ENCODE peak calls at places on chromosomes 3 and 15, in ten cellular contexts. O, N, U, A, T, H, Z, C, B and W are unnamed samples.

GRCh38 chr3:150216041-150216811 is 191.9 kb upstream of the TSC22D2 start:
- DNase-seq in O (peak), N (peak), U (peak), A (peak), T (no peak), H (no peak), Z (peak), C (peak), B (peak), W (peak)

GRCh38 chr3:170749185-170749584 is 120.8 kb downstream of the RPL22L1 start:
- DNase-seq in O (no peak), N (no peak), U (no peak), A (no peak), T (no peak), H (no peak), Z (no peak), C (no peak), B (no peak), W (no peak)

GRCh38 chr3:16369885-16370284 is 104.9 kb downstream of the OXNAD1 start:
- DNase-seq in O (no peak), N (no peak), U (peak), A (no peak), T (no peak), H (no peak), Z (peak), C (no peak), B (no peak), W (peak)

GRCh38 chr3:100042577-100042981 is 71.7 kb downstream of the FILIP1L start:
- DNase-seq in O (peak), N (peak), U (peak), A (peak), T (no peak), H (no peak), Z (peak), C (no peak), B (no peak), W (peak)

GRCh38 chr3:160941885-160942494 is 163.2 kb downstream of the B3GALNT1 start:
- DNase-seq in O (peak), N (peak), U (peak), A (peak), T (peak), H (peak), Z (peak), C (peak), B (no peak), W (peak)

GRCh38 chr3:13203398-13204176 is 130.4 kb upstream of the IQSEC1 start:
- DNase-seq in O (no peak), N (no peak), U (no peak), A (no peak), T (no peak), H (no peak), Z (no peak), C (no peak), B (no peak), W (no peak)

GRCh38 chr15:49720221-49720620 is 99.4 kb downstream of the DTWD1 start:
- DNase-seq in O (no peak), N (no peak), U (no peak), A (peak), T (no peak), H (no peak), Z (peak), C (no peak), B (no peak), W (no peak)

GRCh38 chr15:90674476-90674875 is 42.7 kb upstream of the BLM start:
- DNase-seq in O (peak), N (no peak), U (no peak), A (no peak), T (no peak), H (no peak), Z (no peak), C (no peak), B (no peak), W (no peak)

GRCh38 chr3:122564155-122564912 is at the start of the genes DTX3L and PARP9:
- DNase-seq in O (peak), N (peak), U (peak), A (peak), T (peak), H (peak), Z (peak), C (peak), B (peak), W (peak)

GRCh38 chr15:100191161-100191560 is 150.6 kb downstream of the ADAMTS17 start:
- DNase-seq in O (no peak), N (no peak), U (no peak), A (no peak), T (peak), H (no peak), Z (no peak), C (no peak), B (no peak), W (peak)

GRCh38 chr3:70064194-70064787 is 64.8 kb downstream of the SAMMSON start:
- DNase-seq in O (peak), N (peak), U (peak), A (peak), T (no peak), H (no peak), Z (peak), C (peak), B (no peak), W (peak)

GRCh38 chr3:117695321-117695720 is 985.7 kb downstream of the TUSC7 start:
- DNase-seq in O (peak), N (peak), U (peak), A (peak), T (no peak), H (no peak), Z (peak), C (no peak), B (no peak), W (peak)

GRCh38 chr15:30042556-30042955 is 40.2 kb upstream of the GOLGA8J start:
- DNase-seq in O (peak), N (peak), U (peak), A (peak), T (no peak), H (no peak), Z (no peak), C (no peak), B (no peak), W (no peak)

GRCh38 chr3:148975277-148975676 is 16.1 kb upstream of the GYG1 start:
- DNase-seq in O (no peak), N (no peak), U (no peak), A (peak), T (no peak), H (no peak), Z (no peak), C (no peak), B (peak), W (no peak)

GRCh38 chr3:148971819-148972218 is 19.5 kb upstream of the GYG1 start:
- DNase-seq in O (peak), N (peak), U (peak), A (peak), T (peak), H (no peak), Z (peak), C (no peak), B (no peak), W (no peak)

GRCh38 chr3:148970311-148970710 is 21.0 kb upstream of the GYG1 start:
- DNase-seq in O (no peak), N (no peak), U (no peak), A (no peak), T (no peak), H (no peak), Z (no peak), C (peak), B (no peak), W (no peak)

GRCh38 chr3:148974726-148975125 is 16.6 kb upstream of the GYG1 start:
- DNase-seq in O (peak), N (no peak), U (peak), A (peak), T (no peak), H (no peak), Z (no peak), C (no peak), B (no peak), W (no peak)

GRCh38 chr3:148975696-148976095 is 15.6 kb upstream of the GYG1 start:
- DNase-seq in O (no peak), N (no peak), U (no peak), A (no peak), T (no peak), H (no peak), Z (no peak), C (no peak), B (no peak), W (no peak)
- H3K4me3 ChIP-seq in O (no peak), N (no peak), U (no peak), A (no peak), T (no peak), H (no peak), Z (no peak), C (no peak), B (no peak), W (no peak)

GRCh38 chr3:184815046-184815930 is 3.3 kb downstream of the VPS8 start:
- DNase-seq in O (peak), N (peak), U (peak), A (peak), T (no peak), H (peak), Z (peak), C (no peak), B (no peak), W (peak)
- TF ChIP-seq CTCF in O (no peak), N (no peak), U (no peak), A (no peak), T (no peak), H (no peak), Z (no peak), C (no peak), B (no peak), W (no peak)

DNA sequence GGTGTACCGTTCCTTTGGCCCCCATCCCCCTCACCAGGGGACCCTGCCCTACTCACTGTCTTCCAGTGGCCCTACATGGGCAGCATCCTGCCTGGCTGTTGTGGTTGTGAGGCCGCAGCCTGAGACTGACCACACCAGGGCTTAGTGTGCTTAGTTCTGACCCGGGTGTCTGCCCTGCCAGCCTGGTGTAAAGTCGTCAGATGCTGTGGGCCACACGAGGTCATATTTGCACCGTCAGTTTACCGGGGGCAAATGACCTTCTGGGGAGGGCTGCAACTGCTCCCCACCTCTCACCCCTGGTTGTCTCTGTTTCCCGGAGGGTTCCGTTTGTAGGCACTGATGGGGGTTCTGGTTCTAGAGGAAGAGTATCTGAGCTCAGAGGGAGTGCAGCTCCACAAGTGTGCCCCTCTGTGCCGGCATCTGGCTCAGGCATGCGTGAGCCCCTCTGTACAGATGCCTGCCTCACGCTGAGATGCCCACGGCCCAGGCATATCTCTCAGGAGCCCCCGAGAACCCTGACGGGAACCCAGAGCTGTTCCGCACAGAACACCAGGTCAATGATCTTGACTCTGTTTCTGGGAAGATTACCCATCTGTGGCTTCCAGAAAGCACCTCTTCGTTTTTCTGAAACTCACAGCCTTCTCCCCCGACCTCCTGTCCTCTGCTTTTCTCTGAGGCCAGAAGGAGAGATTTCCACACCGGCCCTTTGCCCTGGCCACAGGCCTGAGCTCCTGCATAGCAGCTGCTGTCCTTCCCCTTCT is 19.2 kb downstream of the KLF13 start:
- DNase-seq in O (no peak), N (no peak), U (no peak), A (no peak), T (no peak), H (no peak), Z (no peak), C (no peak), B (peak), W (no peak)
- H3K4me3 ChIP-seq in O (no peak), N (no peak), U (no peak), A (no peak), T (no peak), H (no peak), Z (peak), C (no peak), B (peak), W (no peak)

GRCh38 chr3:140148824-140149390 is 213.9 kb downstream of the CLSTN2 start:
- DNase-seq in O (no peak), N (no peak), U (no peak), A (no peak), T (no peak), H (no peak), Z (no peak), C (no peak), B (no peak), W (no peak)

GRCh38 chr3:140147965-140148490 is 213.0 kb downstream of the CLSTN2 start:
- DNase-seq in O (no peak), N (no peak), U (no peak), A (no peak), T (no peak), H (no peak), Z (no peak), C (peak), B (no peak), W (no peak)

GRCh38 chr3:140151321-140151720 is 216.3 kb downstream of the CLSTN2 start:
- DNase-seq in O (no peak), N (no peak), U (no peak), A (no peak), T (no peak), H (no peak), Z (no peak), C (peak), B (no peak), W (no peak)

GRCh38 chr3:140143670-140144069 is 208.7 kb downstream of the CLSTN2 start:
- DNase-seq in O (no peak), N (no peak), U (no peak), A (no peak), T (no peak), H (no peak), Z (no peak), C (no peak), B (no peak), W (no peak)

DNA sequence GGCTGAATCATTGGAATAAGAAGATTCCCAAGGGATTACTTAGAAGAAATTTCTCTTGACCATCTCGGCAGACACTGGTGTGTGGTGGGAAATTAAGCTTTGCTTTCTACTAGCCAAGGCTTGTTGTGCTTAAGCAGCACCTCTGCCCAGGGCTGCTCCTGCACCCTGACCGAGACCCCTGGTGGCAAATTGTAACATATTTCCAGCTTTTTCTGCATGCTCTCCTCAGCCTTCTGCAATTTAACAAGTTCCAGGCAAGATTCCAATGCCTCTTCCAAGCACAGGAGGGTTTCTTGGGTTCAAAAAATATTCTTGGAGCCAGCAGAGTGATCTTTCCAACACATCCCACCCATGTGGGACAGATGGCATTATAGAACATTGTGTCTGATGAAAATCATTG is 210.5 kb downstream of the CLSTN2 start:
- DNase-seq in O (no peak), N (no peak), U (no peak), A (no peak), T (no peak), H (no peak), Z (no peak), C (no peak), B (no peak), W (no peak)
- TF ChIP-seq CTCF in O (no peak), N (no peak), U (no peak), A (no peak), T (no peak), H (no peak), Z (no peak), C (peak), B (no peak), W (no peak)

DNA sequence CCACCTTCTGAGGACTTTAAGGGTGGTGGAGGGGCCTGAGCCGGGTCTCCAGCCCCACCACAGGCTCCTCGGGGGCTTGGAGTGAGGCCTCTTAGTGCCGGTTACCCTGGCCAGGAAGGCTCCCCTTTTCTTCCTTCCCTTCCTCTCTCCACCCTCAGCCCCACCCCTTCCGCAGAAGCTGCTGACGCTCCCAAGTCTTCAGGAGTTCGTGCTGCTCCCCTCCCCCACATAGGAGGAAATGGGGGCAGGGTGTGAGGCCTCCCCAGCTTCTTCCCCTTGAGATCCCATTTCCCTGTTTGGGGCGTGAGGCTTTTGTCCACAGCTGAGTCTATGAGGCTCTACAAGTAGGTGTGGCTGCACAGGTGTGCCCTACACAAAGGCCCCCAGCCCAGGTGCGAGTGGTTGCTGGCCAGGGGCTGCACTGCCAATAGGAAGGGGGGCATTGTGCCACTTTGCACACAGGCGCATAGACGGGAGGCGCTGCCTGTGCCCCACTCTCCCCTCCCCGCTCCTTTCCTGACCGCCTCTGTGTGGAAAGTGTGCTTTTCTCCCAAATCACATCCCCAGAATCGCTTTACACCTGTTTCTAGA is 912 bp upstream of the CALML4 start:
- DNase-seq in O (no peak), N (no peak), U (no peak), A (no peak), T (peak), H (no peak), Z (no peak), C (no peak), B (peak), W (peak)
- H3K4me3 ChIP-seq in O (no peak), N (no peak), U (no peak), A (no peak), T (no peak), H (no peak), Z (no peak), C (no peak), B (peak), W (peak)

GRCh38 chr3:54870423-54870822 is 57.4 kb downstream of the LRTM1 start:
- DNase-seq in O (peak), N (peak), U (peak), A (peak), T (no peak), H (peak), Z (peak), C (peak), B (no peak), W (peak)
- TF ChIP-seq CTCF in O (peak), N (peak), U (peak), A (peak), T (no peak), H (peak), Z (peak), C (peak), B (peak), W (peak)

GRCh38 chr15:76057332-76058000 is 2.3 kb upstream of the TMEM266 start:
- DNase-seq in O (peak), N (peak), U (peak), A (peak), T (no peak), H (peak), Z (peak), C (peak), B (no peak), W (peak)
- H3K4me3 ChIP-seq in O (peak), N (no peak), U (no peak), A (no peak), T (no peak), H (no peak), Z (peak), C (no peak), B (peak), W (peak)

GRCh38 chr3:19046440-19046839 is 101.9 kb upstream of the KCNH8 start:
- DNase-seq in O (no peak), N (peak), U (peak), A (no peak), T (no peak), H (no peak), Z (no peak), C (no peak), B (no peak), W (no peak)
- TF ChIP-seq CTCF in O (no peak), N (no peak), U (no peak), A (no peak), T (no peak), H (no peak), Z (no peak), C (no peak), B (peak), W (no peak)

GRCh38 chr3:27360113-27361078 is 8.8 kb downstream of the NEK10 start:
- DNase-seq in O (peak), N (peak), U (peak), A (peak), T (no peak), H (no peak), Z (no peak), C (no peak), B (no peak), W (peak)
- H3K4me3 ChIP-seq in O (no peak), N (no peak), U (no peak), A (no peak), T (no peak), H (no peak), Z (no peak), C (no peak), B (no peak), W (no peak)

DNA sequence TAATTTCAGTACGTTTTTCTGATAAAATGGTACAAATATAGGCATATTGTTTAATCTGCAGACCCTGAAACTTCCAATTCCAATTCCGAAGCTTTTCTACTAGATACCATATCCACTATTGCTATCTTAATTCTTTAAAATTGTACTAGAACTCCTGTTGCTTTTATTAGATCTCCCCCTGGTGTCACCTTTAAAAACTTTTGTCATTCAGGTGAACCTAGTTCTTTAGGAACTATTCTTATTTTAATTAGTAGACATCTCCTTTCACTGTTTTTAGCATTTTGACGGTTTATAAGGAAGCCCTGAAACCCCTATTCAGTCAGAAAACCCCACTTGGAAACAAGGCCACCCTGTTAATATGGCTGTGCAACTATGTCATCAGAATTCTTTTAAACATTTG is 22.3 kb downstream of the C2CD4B start:
- DNase-seq in O (no peak), N (peak), U (no peak), A (no peak), T (no peak), H (no peak), Z (no peak), C (no peak), B (no peak), W (peak)
- TF ChIP-seq CTCF in O (no peak), N (peak), U (no peak), A (no peak), T (no peak), H (no peak), Z (no peak), C (no peak), B (no peak), W (no peak)